ENCODE peak calls at places on chromosomes 13 and 19, in four cellular contexts. One of them, this sample, is unnamed.

GRCh38 chr13:47178090-47178950 is 281.5 kb upstream of the HTR2A start:
- DNase-seq in NCI-H1105 treated with DMSO at 0.1 percent for 48 hours: no peak
- DNase-seq in stimulated activated CD4-positive, alpha-beta T cell treated with anti-CD3 and anti-CD28 coated beads, TNF-alpha, amount 100 ng/mL, for 4 hours: no peak
- DNase-seq in PC-3: no peak
- DNase-seq in this sample: no peak

GRCh38 chr19:827710-828321 is at the start of gene AZU1:
- DNase-seq in stimulated activated CD4-positive, alpha-beta T cell treated with anti-CD3 and anti-CD28 coated beads, TNF-alpha, amount 100 ng/mL, for 4 hours: no peak
- DNase-seq in PC-3: no peak
- DNase-seq in NCI-H1105 treated with DMSO at 0.1 percent for 48 hours: no peak
- DNase-seq in this sample: no peak

GRCh38 chr13:40613192-40613818 is 53.1 kb downstream of the FOXO1 start:
- DNase-seq in PC-3: no peak
- DNase-seq in stimulated activated CD4-positive, alpha-beta T cell treated with anti-CD3 and anti-CD28 coated beads, TNF-alpha, amount 100 ng/mL, for 4 hours: no peak
- DNase-seq in NCI-H1105 treated with DMSO at 0.1 percent for 48 hours: no peak
- DNase-seq in this sample: no peak

GRCh38 chr13:25607096-25607495 is 235.3 kb downstream of the ATP8A2 start:
- DNase-seq in NCI-H1105 treated with DMSO at 0.1 percent for 48 hours: no peak
- DNase-seq in PC-3: no peak
- DNase-seq in stimulated activated CD4-positive, alpha-beta T cell treated with anti-CD3 and anti-CD28 coated beads, TNF-alpha, amount 100 ng/mL, for 4 hours: no peak
- DNase-seq in this sample: peak; percentile 3

GRCh38 chr13:105894711-105895110 is 640.8 kb downstream of the EFNB2 start:
- DNase-seq in NCI-H1105 treated with DMSO at 0.1 percent for 48 hours: no peak
- DNase-seq in stimulated activated CD4-positive, alpha-beta T cell treated with anti-CD3 and anti-CD28 coated beads, TNF-alpha, amount 100 ng/mL, for 4 hours: no peak
- DNase-seq in PC-3: no peak
- DNase-seq in this sample: no peak

GRCh38 chr13:25118371-25118770 is 22.4 kb downstream of the PABPC3 start:
- DNase-seq in NCI-H1105 treated with DMSO at 0.1 percent for 48 hours: no peak
- DNase-seq in stimulated activated CD4-positive, alpha-beta T cell treated with anti-CD3 and anti-CD28 coated beads, TNF-alpha, amount 100 ng/mL, for 4 hours: no peak
- DNase-seq in PC-3: no peak
- DNase-seq in this sample: no peak

GRCh38 chr13:36822786-36823185 is 3.8 kb downstream of the RFXAP start:
- DNase-seq in stimulated activated CD4-positive, alpha-beta T cell treated with anti-CD3 and anti-CD28 coated beads, TNF-alpha, amount 100 ng/mL, for 4 hours: no peak
- DNase-seq in PC-3: no peak
- DNase-seq in NCI-H1105 treated with DMSO at 0.1 percent for 48 hours: no peak
- DNase-seq in this sample: no peak

GRCh38 chr13:31638577-31638976 is 100.7 kb upstream of the RXFP2 start:
- DNase-seq in NCI-H1105 treated with DMSO at 0.1 percent for 48 hours: no peak
- DNase-seq in stimulated activated CD4-positive, alpha-beta T cell treated with anti-CD3 and anti-CD28 coated beads, TNF-alpha, amount 100 ng/mL, for 4 hours: no peak
- DNase-seq in PC-3: peak; percentile 32
- DNase-seq in this sample: no peak

GRCh38 chr19:40565355-40565754 is 11.3 kb upstream of the SHKBP1 start:
- DNase-seq in stimulated activated CD4-positive, alpha-beta T cell treated with anti-CD3 and anti-CD28 coated beads, TNF-alpha, amount 100 ng/mL, for 4 hours: no peak
- DNase-seq in PC-3: no peak
- DNase-seq in NCI-H1105 treated with DMSO at 0.1 percent for 48 hours: no peak
- DNase-seq in this sample: no peak

GRCh38 chr19:44111910-44112463 is 1.2 kb upstream of the ZNF225 start:
- DNase-seq in PC-3: no peak
- DNase-seq in stimulated activated CD4-positive, alpha-beta T cell treated with anti-CD3 and anti-CD28 coated beads, TNF-alpha, amount 100 ng/mL, for 4 hours: no peak
- DNase-seq in NCI-H1105 treated with DMSO at 0.1 percent for 48 hours: no peak
- DNase-seq in this sample: peak; percentile 20